ENCODE peak calls at places on chromosomes 5 and 9, in four cellular contexts. D is HFF-Myc, O is omental fat pad, R is cardiac fibroblast. L is an unnamed sample.

GRCh38 chr9:129834489-129835127 is 467 bp downstream of the C9orf78 start:
- DNase-seq in D (no peak), O (peak; percentile 26), R (no peak), L (no peak)

GRCh38 chr9:91937727-91938126 is 12.3 kb downstream of the ROR2 start:
- DNase-seq in D (no peak), O (no peak), R (no peak), L (no peak)

GRCh38 chr5:58774979-58775378 is 192.1 kb downstream of the RAB3C start:
- DNase-seq in D (no peak), O (no peak), R (no peak), L (no peak)

GRCh38 chr5:179509239-179509638 is 41.1 kb upstream of the RUFY1 start:
- DNase-seq in D (no peak), O (no peak), R (no peak), L (no peak)

GRCh38 chr9:134585746-134586706 is 55.6 kb upstream of the COL5A1 start:
- DNase-seq in D (no peak), O (no peak), R (peak; percentile 69), L (no peak)

GRCh38 chr5:167732499-167732898 is 558.9 kb upstream of the WWC1 start:
- DNase-seq in D (no peak), O (no peak), R (no peak), L (no peak)

GRCh38 chr5:53023969-53024368 is 34.8 kb downstream of the ITGA2 start:
- DNase-seq in D (no peak), O (no peak), R (peak; percentile 96), L (peak; percentile 25)

GRCh38 chr5:34411470-34412346 is 244.4 kb upstream of the RAI14 start:
- DNase-seq in D (no peak), O (no peak), R (peak; percentile 27), L (no peak)

GRCh38 chr9:73548201-73548600 is 396.5 kb downstream of the ANXA1 start:
- DNase-seq in D (no peak), O (no peak), R (no peak), L (no peak)

GRCh38 chr9:98881836-98882568 is 61.7 kb upstream of the COL15A1 start:
- DNase-seq in D (no peak), O (no peak), R (peak; percentile 61), L (no peak)

GRCh38 chr5:141234109-141234508 is 11.0 kb downstream of the PCDHB14 start:
- DNase-seq in D (no peak), O (no peak), R (peak; percentile 21), L (no peak)

GRCh38 chr5:53607896-53608295 is 47.5 kb downstream of the NDUFS4 start:
- DNase-seq in D (no peak), O (no peak), R (peak; percentile 48), L (no peak)

GRCh38 chr9:72305102-72305546 is 59.9 kb downstream of the ZFAND5 start:
- DNase-seq in D (peak; percentile 36), O (peak; percentile 59), R (peak; percentile 96), L (no peak)

GRCh38 chr9:108815156-108815555 is 40.6 kb downstream of the ACTL7B start:
- DNase-seq in D (no peak), O (no peak), R (no peak), L (no peak)

GRCh38 chr5:154829589-154830218 is 20.7 kb downstream of the FAXDC2 start:
- DNase-seq in D (no peak), O (no peak), R (peak; percentile 49), L (no peak)

GRCh38 chr5:67047180-67047579 is 149.4 kb downstream of the CD180 start:
- DNase-seq in D (no peak), O (no peak), R (no peak), L (no peak)

GRCh38 chr9:97633859-97634485 is 351 bp downstream of the NCBP1 start:
- DNase-seq in D (no peak), O (no peak), R (no peak), L (peak; percentile 11)

GRCh38 chr5:173750538-173751265 is 134.3 kb upstream of the BOD1 start:
- DNase-seq in D (no peak), O (no peak), R (no peak), L (no peak)

GRCh38 chr9:37529111-37529510 is 43.4 kb downstream of the POLR1E start:
- DNase-seq in D (no peak), O (no peak), R (no peak), L (peak; percentile 76)

GRCh38 chr5:112232651-112233050 is 186.4 kb downstream of the EPB41L4A start:
- DNase-seq in D (no peak), O (no peak), R (no peak), L (no peak)

GRCh38 chr5:154190652-154191304 is at the start of gene GALNT10:
- DNase-seq in D (no peak), O (no peak), R (peak; percentile 57), L (peak; percentile 93)

GRCh38 chr9:134738869-134739659 is 97.5 kb downstream of the COL5A1 start:
- DNase-seq in D (peak; percentile 14), O (peak; percentile 71), R (peak; percentile 46), L (no peak)

GRCh38 chr9:116233160-116233530 is 79.6 kb downstream of the PAPPA start:
- DNase-seq in D (no peak), O (no peak), R (peak; percentile 52), L (no peak)

GRCh38 chr5:97163360-97163764 is 19.7 kb downstream of the RIOK2 start:
- DNase-seq in D (no peak), O (no peak), R (peak; percentile 55), L (no peak)

GRCh38 chr5:159489779-159490178 is 159.5 kb upstream of the IL12B start:
- DNase-seq in D (no peak), O (no peak), R (no peak), L (no peak)

GRCh38 chr9:91071185-91071990 is 269.8 kb downstream of the SYK start:
- DNase-seq in D (no peak), O (no peak), R (peak; percentile 91), L (peak; percentile 31)

GRCh38 chr5:96370981-96371380 is 62.1 kb downstream of the PCSK1 start:
- DNase-seq in D (no peak), O (no peak), R (no peak), L (no peak)

GRCh38 chr5:157860898-157861894 is 2.3 kb upstream of the CLINT1 start:
- DNase-seq in D (no peak), O (no peak), R (no peak), L (peak; percentile 71)

GRCh38 chr5:179868541-179868940 is 9.9 kb upstream of the MRNIP start:
- DNase-seq in D (no peak), O (no peak), R (no peak), L (no peak)

GRCh38 chr9:132546148-132547051 is 36.0 kb upstream of the BARHL1 start:
- DNase-seq in D (no peak), O (no peak), R (peak; percentile 4), L (no peak)
- TF ChIP-seq CTCF in D (peak; percentile 27), O (no peak), R (peak; percentile 29), L (peak; percentile 28)

GRCh38 chr9:614421-614820 is 227.1 kb upstream of the DMRT1 start:
- DNase-seq in D (no peak), O (no peak), R (peak; percentile 7), L (no peak)
- TF ChIP-seq CTCF in D (no peak), O (no peak), R (no peak), L (no peak)

GRCh38 chr9:127474592-127474991 is 23.3 kb downstream of the LRSAM1 start:
- DNase-seq in D (no peak), O (no peak), R (no peak), L (no peak)
- TF ChIP-seq CTCF in D (no peak), O (no peak), R (no peak), L (no peak)

DNA sequence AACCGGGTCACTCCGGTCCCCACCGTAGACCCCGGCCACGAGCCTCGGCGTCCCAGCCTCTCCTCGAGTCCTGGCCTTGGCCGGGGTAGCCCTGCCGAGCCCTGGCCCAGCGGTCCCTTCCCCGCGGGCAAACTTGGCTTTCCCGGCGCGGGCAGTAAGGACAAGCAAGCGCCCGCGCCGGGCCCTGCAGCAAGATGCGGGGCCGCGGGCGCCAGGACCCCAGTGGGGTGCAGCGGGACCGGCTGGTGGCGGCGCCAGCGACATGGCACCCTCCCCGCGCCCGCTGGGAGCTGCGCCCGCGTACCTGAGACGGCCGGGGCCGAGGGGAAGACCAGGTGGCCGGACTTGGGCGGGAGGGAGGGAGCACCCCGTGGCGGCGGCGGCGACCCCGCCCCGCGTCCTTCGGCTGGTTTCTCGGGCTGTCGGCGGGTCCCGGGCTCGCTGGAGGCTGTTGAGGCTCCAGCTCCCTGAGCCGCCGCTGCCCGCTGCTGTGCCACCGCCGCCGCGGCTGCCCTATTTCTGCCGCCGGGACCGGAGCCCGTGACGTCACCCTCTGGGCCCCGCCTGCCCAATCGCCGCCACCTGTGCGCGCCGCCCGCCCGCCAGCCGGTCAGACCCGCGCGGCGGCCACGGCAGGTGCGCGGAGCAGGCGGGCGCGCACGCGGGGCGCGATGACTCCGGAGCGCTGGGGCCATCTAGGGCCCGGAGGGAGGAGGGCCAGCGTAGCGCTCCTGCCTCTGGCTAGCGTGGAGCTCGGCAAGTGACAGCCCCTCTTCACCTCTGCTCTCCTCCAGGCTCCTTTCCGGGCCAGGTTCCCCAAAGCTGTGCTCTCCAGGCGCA is at the start of gene FSTL4:
- DNase-seq in D (no peak), O (no peak), R (no peak), L (peak; percentile 59)
- TF ChIP-seq CTCF in D (no peak), O (no peak), R (no peak), L (peak; percentile 14)

GRCh38 chr5:135461752-135462151 is 9.6 kb upstream of the TIFAB start:
- DNase-seq in D (no peak), O (no peak), R (no peak), L (no peak)

GRCh38 chr5:135465391-135466122 is 13.4 kb upstream of the TIFAB start:
- DNase-seq in D (no peak), O (no peak), R (no peak), L (no peak)

GRCh38 chr5:135458921-135459331 is 6.8 kb upstream of the TIFAB start:
- DNase-seq in D (no peak), O (no peak), R (peak; percentile 46), L (no peak)

GRCh38 chr5:135460246-135461033 is 8.3 kb upstream of the TIFAB start:
- DNase-seq in D (no peak), O (no peak), R (no peak), L (no peak)

GRCh38 chr5:135462304-135462703 is 10.2 kb upstream of the TIFAB start:
- DNase-seq in D (no peak), O (no peak), R (peak; percentile 60), L (peak; percentile 79)
- TF ChIP-seq CTCF in D (peak; percentile 66), O (no peak), R (peak; percentile 47), L (peak; percentile 53)

GRCh38 chr5:130715541-130715940 is 449.5 kb downstream of the HINT1 start:
- DNase-seq in D (no peak), O (no peak), R (peak; percentile 56), L (no peak)

GRCh38 chr5:130724658-130725057 is 440.4 kb downstream of the HINT1 start:
- DNase-seq in D (no peak), O (no peak), R (no peak), L (no peak)

GRCh38 chr5:130720355-130720754 is 444.7 kb downstream of the HINT1 start:
- DNase-seq in D (peak; percentile 20), O (no peak), R (peak; percentile 71), L (no peak)
- TF ChIP-seq CTCF in D (peak; percentile 38), O (no peak), R (peak; percentile 69), L (no peak)

DNA sequence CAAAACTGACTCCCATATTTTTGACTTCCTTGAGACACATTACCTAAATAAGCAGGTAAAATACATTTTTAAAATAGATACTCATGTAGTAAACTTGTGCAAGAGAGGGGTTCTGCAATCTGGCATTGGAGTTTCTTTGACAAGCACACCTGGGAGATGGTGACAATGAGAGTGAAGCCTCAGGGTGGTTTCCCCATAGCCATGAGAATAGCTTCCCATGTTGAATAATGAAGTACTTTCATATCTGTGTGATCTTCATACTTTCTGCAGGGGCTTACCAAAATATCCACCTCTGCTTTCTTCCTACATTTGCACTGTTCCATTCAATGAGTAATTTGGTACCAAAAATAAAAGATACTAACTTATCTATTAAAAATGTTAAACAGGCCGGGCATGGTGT is 44.7 kb upstream of the VCAN start:
- DNase-seq in D (no peak), O (no peak), R (no peak), L (no peak)
- TF ChIP-seq CTCF in D (no peak), O (no peak), R (no peak), L (no peak)

GRCh38 chr9:33415152-33416038 is 13.0 kb upstream of the AQP7 start:
- DNase-seq in D (no peak), O (peak; percentile 88), R (peak; percentile 52), L (peak; percentile 81)
- TF ChIP-seq CTCF in D (peak; percentile 73), O (no peak), R (peak; percentile 85), L (peak; percentile 80)